ENCODE peak calls at places on chromosomes 12 and 14, in five cellular contexts. Q, W, T, O and F are unnamed samples. For H3K4me1, the result is how much of the 10 kb centered on the place peaks cover.

GRCh38 chr12:26156201-26156871 is 31.5 kb upstream of the BHLHE41 start:
- DNase-seq in Q (no peak), W (no peak), T (no peak), O (no peak), F (no peak)

GRCh38 chr12:107169200-107169599 is 75.9 kb upstream of the CRY1 start:
- DNase-seq in Q (no peak), W (no peak), T (no peak), O (no peak), F (no peak)

GRCh38 chr12:40104461-40105264 is 1.2 kb downstream of the SLC2A13 start:
- DNase-seq in Q (no peak), W (peak), T (peak), O (no peak), F (no peak)

GRCh38 chr12:80936642-80937390 is 918 bp downstream of the LIN7A start:
- DNase-seq in Q (peak), W (peak), T (peak), O (peak), F (no peak)

GRCh38 chr12:49641748-49642369 is 18.5 kb downstream of the PRPF40B start:
- DNase-seq in Q (no peak), W (no peak), T (no peak), O (no peak), F (no peak)

GRCh38 chr14:104735830-104736642 is 12.0 kb downstream of the ADSS1 start:
- DNase-seq in Q (no peak), W (peak), T (peak), O (peak), F (peak)

GRCh38 chr14:33567003-33567735 is 383.7 kb downstream of the EGLN3 start:
- DNase-seq in Q (no peak), W (no peak), T (no peak), O (no peak), F (no peak)

GRCh38 chr12:57008113-57008687 is 1.9 kb upstream of the ZBTB39 start:
- DNase-seq in Q (no peak), W (no peak), T (no peak), O (no peak), F (no peak)

GRCh38 chr14:71711619-71712018 is 220.6 kb upstream of the RGS6 start:
- DNase-seq in Q (no peak), W (no peak), T (no peak), O (no peak), F (no peak)

GRCh38 chr12:90090929-90091651 is 382.5 kb upstream of the ATP2B1 start:
- DNase-seq in Q (no peak), W (no peak), T (no peak), O (no peak), F (peak)

GRCh38 chr14:93007225-93007997 is 84.5 kb downstream of the CHGA start:
- DNase-seq in Q (peak), W (no peak), T (peak), O (peak), F (peak)

GRCh38 chr12:113005759-113006158 is 27.4 kb downstream of the OAS2 start:
- DNase-seq in Q (no peak), W (no peak), T (no peak), O (no peak), F (no peak)
- TF ChIP-seq CTCF in Q (no peak), W (no peak), T (no peak), O (no peak), F (no peak)

GRCh38 chr12:123115409-123116111 is 35.3 kb downstream of the PITPNM2 start:
- DNase-seq in Q (no peak), W (peak), T (peak), O (peak), F (peak)
- H3K4me1 ChIP-seq in Q (under half), W (half or more), T (half or more), O (under half), F (under half)

GRCh38 chr12:30882706-30883105 is 43.8 kb upstream of the TSPAN11 start:
- DNase-seq in Q (no peak), W (no peak), T (no peak), O (no peak), F (no peak)
- TF ChIP-seq CTCF in Q (no peak), W (no peak), T (no peak), O (no peak), F (no peak)

GRCh38 chr12:106110626-106111300 is 28.0 kb downstream of the NUAK1 start:
- DNase-seq in Q (no peak), W (no peak), T (peak), O (no peak), F (no peak)
- H3K4me1 ChIP-seq in Q (under half), W (half or more), T (half or more), O (half or more), F (half or more)

GRCh38 chr12:100133200-100133599 is 9.5 kb downstream of the BLTP3B start:
- DNase-seq in Q (no peak), W (no peak), T (no peak), O (no peak), F (no peak)

GRCh38 chr12:100127766-100128508 is 14.7 kb downstream of the BLTP3B start:
- DNase-seq in Q (no peak), W (no peak), T (no peak), O (no peak), F (no peak)

GRCh38 chr12:100123316-100124095 is 19.2 kb downstream of the BLTP3B start:
- DNase-seq in Q (no peak), W (no peak), T (no peak), O (no peak), F (no peak)

GRCh38 chr12:100128509-100128908 is 14.2 kb downstream of the BLTP3B start:
- DNase-seq in Q (no peak), W (peak), T (no peak), O (peak), F (no peak)
- TF ChIP-seq CTCF in Q (no peak), W (peak), T (peak), O (peak), F (no peak)

GRCh38 chr12:59087077-59087673 is 166.9 kb upstream of the LRIG3 start:
- DNase-seq in Q (no peak), W (no peak), T (no peak), O (no peak), F (no peak)

GRCh38 chr12:59085680-59086079 is 165.4 kb upstream of the LRIG3 start:
- DNase-seq in Q (no peak), W (no peak), T (no peak), O (no peak), F (no peak)

GRCh38 chr12:59084758-59085383 is 164.6 kb upstream of the LRIG3 start:
- DNase-seq in Q (no peak), W (no peak), T (no peak), O (no peak), F (no peak)

GRCh38 chr12:59087691-59088090 is 167.4 kb upstream of the LRIG3 start:
- DNase-seq in Q (no peak), W (no peak), T (no peak), O (no peak), F (no peak)

GRCh38 chr12:59086124-59086523 is 165.8 kb upstream of the LRIG3 start:
- DNase-seq in Q (no peak), W (no peak), T (no peak), O (no peak), F (no peak)
- H3K4me1 ChIP-seq in Q (under half), W (under half), T (under half), O (under half), F (under half)

GRCh38 chr12:124941170-124941527 is 26.7 kb upstream of the UBC start:
- DNase-seq in Q (no peak), W (no peak), T (no peak), O (no peak), F (no peak)

GRCh38 chr12:124940143-124940392 is 25.6 kb upstream of the UBC start:
- DNase-seq in Q (no peak), W (no peak), T (no peak), O (no peak), F (no peak)

GRCh38 chr12:124939428-124940142 is 25.1 kb upstream of the UBC start:
- DNase-seq in Q (peak), W (peak), T (peak), O (peak), F (peak)

GRCh38 chr12:124938606-124939427 is 24.4 kb upstream of the UBC start:
- DNase-seq in Q (peak), W (peak), T (peak), O (peak), F (peak)

DNA sequence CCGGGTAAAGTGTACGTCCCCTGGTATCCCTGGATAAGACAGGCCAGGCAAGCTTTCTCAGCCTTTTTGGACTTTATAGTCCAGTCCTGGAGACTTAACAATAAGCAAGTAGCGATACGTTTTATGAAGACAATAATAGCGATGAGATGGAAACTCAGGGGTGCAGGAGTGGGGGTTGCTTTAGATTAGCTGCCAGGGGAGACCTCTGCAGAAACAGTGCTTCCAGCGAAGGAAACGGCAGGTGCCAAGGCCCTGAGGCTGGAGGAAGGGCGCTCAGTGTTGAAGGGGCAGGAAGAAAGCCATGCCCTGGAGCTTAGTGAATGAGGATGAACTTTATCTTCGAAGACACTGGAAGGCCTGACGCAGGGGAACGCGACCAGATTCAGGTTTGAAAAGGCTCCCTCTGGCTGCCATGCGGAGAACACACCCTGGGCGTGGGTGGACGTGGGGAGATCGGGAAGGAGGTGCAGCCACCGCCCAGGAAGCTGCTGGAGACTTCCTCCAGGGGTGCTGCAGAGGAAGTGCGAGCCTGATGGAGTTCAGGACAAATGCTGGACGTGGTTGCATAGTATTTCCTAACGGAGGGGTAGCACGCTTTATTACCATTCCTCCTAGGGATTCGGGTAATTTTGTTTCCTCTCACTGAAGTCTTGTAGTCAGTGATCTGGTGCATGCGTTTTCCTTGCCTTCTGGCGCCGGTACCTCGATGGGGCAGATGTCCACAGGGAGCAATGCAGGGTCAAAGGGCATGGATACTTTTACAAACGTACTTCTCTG is 26.1 kb upstream of the UBC start:
- DNase-seq in Q (peak), W (peak), T (peak), O (peak), F (peak)
- TF ChIP-seq CTCF in Q (peak), W (peak), T (peak), O (peak), F (peak)

GRCh38 chr14:68447581-68448281 is 345.1 kb downstream of the ZFP36L1 start:
- DNase-seq in Q (no peak), W (no peak), T (no peak), O (no peak), F (no peak)
- H3K4me1 ChIP-seq in Q (under half), W (under half), T (half or more), O (under half), F (under half)

GRCh38 chr14:50225974-50226297 is 5.4 kb downstream of the SOS2 start:
- DNase-seq in Q (no peak), W (no peak), T (no peak), O (no peak), F (no peak)
- TF ChIP-seq CTCF in Q (no peak), W (no peak), T (no peak), O (no peak), F (no peak)